ENCODE peak calls at places on chromosome 18, in ten cellular contexts. T, E, W, D, G, I, B, Q, L and K are unnamed samples. For H3K9me3, the result is how much of the 10 kb centered on the place peaks cover.

GRCh38 chr18:70641156-70641775 is 352.4 kb downstream of the SOCS6 start:
- DNase-seq in T (no peak), E (no peak), W (no peak), D (no peak), G (no peak), I (no peak), B (no peak), Q (no peak), L (no peak), K (no peak)

GRCh38 chr18:13488281-13488929 is 238.0 kb downstream of the FAM210A start:
- DNase-seq in T (no peak), E (no peak), W (no peak), D (no peak), G (no peak), I (no peak), B (no peak), Q (no peak), L (no peak), K (no peak)

GRCh38 chr18:50776383-50776782 is 43.4 kb downstream of the MRO start:
- DNase-seq in T (no peak), E (no peak), W (no peak), D (no peak), G (no peak), I (no peak), B (no peak), Q (no peak), L (no peak), K (no peak)

GRCh38 chr18:8842506-8842905 is 137.2 kb downstream of the MTCL1 start:
- DNase-seq in T (no peak), E (no peak), W (no peak), D (no peak), G (no peak), I (no peak), B (no peak), Q (no peak), L (no peak), K (no peak)

GRCh38 chr18:38576915-38577314 is 1011.3 kb upstream of the CELF4 start:
- DNase-seq in T (no peak), E (no peak), W (no peak), D (no peak), G (no peak), I (no peak), B (no peak), Q (no peak), L (no peak), K (no peak)

GRCh38 chr18:74933930-74934329 is 275.0 kb downstream of the PTGR3 start:
- DNase-seq in T (no peak), E (no peak), W (no peak), D (no peak), G (no peak), I (no peak), B (no peak), Q (no peak), L (no peak), K (no peak)

GRCh38 chr18:31680836-31681568 is 3.4 kb downstream of the B4GALT6 start:
- DNase-seq in T (no peak), E (no peak), W (no peak), D (no peak), G (no peak), I (no peak), B (no peak), Q (no peak), L (no peak), K (no peak)

GRCh38 chr18:75183524-75183923 is 25.4 kb downstream of the PTGR3 start:
- DNase-seq in T (no peak), E (no peak), W (peak), D (no peak), G (no peak), I (no peak), B (no peak), Q (no peak), L (no peak), K (no peak)

GRCh38 chr18:47777626-47778025 is 152.8 kb downstream of the SMAD2 start:
- DNase-seq in T (no peak), E (no peak), W (no peak), D (no peak), G (no peak), I (no peak), B (no peak), Q (no peak), L (no peak), K (no peak)

GRCh38 chr18:42298744-42299685 is 344.0 kb downstream of the PIK3C3 start:
- DNase-seq in T (peak), E (peak), W (peak), D (peak), G (peak), I (peak), B (peak), Q (peak), L (peak), K (peak)

GRCh38 chr18:48943736-48944527 is 6.8 kb downstream of the SMAD7 start:
- DNase-seq in T (no peak), E (no peak), W (no peak), D (no peak), G (peak), I (no peak), B (no peak), Q (no peak), L (no peak), K (no peak)

GRCh38 chr18:46488472-46489213 is 168.4 kb downstream of the LOXHD1 start:
- DNase-seq in T (no peak), E (no peak), W (no peak), D (no peak), G (no peak), I (no peak), B (no peak), Q (no peak), L (peak), K (no peak)

GRCh38 chr18:21912339-21913239 is 172.0 kb downstream of the MIB1 start:
- DNase-seq in T (no peak), E (no peak), W (no peak), D (no peak), G (no peak), I (no peak), B (peak), Q (no peak), L (no peak), K (no peak)

GRCh38 chr18:76979906-76980305 is 152.7 kb downstream of the MBP start:
- DNase-seq in T (no peak), E (no peak), W (no peak), D (no peak), G (no peak), I (no peak), B (no peak), Q (no peak), L (no peak), K (no peak)
- H3K9me3 ChIP-seq in T (under half), E (under half), W (under half), D (under half), G (under half), I (under half), B (under half), Q (under half), L (under half), K (under half)

DNA sequence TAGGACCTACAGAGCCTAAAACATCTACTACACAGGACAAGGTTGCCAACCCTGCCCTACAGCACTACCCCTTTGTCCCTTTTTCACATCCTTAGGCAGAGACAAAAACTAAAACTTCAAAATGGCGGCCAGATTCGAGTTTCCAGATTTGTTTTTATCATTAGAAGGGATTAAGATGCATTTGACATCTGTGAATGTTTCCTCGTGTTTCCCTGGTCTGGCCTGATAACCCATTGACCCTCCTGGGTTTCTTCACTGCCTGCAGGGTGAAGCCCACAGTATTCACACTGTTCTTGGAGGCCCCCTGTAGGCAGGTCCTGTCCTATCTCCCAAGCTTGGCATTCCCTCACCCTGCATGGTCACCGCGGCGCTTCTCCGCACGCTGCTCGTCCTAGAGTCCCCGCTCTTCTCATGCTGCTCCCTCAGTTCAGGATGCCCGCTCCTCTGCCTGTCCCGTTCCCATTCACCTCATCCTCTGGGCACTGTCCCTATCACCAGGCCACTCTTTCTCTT is 67.6 kb downstream of the TPGS2 start:
- DNase-seq in T (no peak), E (no peak), W (no peak), D (no peak), G (no peak), I (no peak), B (no peak), Q (no peak), L (no peak), K (no peak)
- TF ChIP-seq CTCF in T (no peak), E (no peak), W (no peak), D (no peak), G (no peak), I (no peak), B (peak), Q (no peak), L (no peak), K (no peak)

DNA sequence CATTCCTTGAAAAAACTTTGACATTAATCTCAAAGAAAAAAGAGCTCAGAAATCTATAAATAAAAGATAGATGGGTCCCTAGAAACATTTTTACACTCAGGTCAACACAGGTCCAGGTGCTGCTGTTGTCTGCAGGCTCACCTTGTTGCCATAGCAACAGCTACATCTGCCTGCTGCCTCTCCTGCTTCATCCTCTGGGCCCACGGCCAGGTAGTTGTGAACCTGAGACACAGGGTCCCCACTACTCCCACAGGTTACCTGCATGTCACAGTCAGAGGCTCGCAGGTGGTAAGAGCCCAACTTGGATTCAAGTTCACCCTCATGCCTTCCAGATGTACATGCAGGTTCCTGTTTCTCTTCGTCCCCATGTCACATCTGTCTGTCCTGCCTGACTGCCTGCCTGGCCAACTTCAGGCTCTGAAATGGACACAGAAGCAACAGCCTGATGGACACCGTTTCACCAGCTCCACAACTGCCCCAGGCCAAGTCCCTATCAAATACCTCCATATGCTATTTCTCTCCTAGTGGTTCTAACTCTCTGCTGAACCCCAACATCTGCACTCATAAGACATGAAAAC is 88.3 kb upstream of the SALL3 start:
- DNase-seq in T (no peak), E (no peak), W (no peak), D (no peak), G (no peak), I (no peak), B (no peak), Q (no peak), L (no peak), K (no peak)
- H3K9me3 ChIP-seq in T (half or more), E (under half), W (under half), D (under half), G (under half), I (under half), B (under half), Q (under half), L (under half), K (under half)

GRCh38 chr18:34867520-34867919 is 157.4 kb downstream of the DTNA start:
- DNase-seq in T (no peak), E (no peak), W (no peak), D (no peak), G (no peak), I (no peak), B (peak), Q (no peak), L (peak), K (no peak)
- TF ChIP-seq CTCF in T (peak), E (peak), W (no peak), D (no peak), G (no peak), I (no peak), B (peak), Q (peak), L (peak), K (no peak)

GRCh38 chr18:73545497-73545896 is 602.1 kb downstream of the FBXO15 start:
- DNase-seq in T (no peak), E (no peak), W (peak), D (no peak), G (no peak), I (no peak), B (no peak), Q (no peak), L (no peak), K (no peak)
- H3K9me3 ChIP-seq in T (under half), E (under half), W (under half), D (under half), G (under half), I (under half), B (under half), Q (under half), L (under half), K (under half)

GRCh38 chr18:79396431-79397287 is 929 bp downstream of the NFATC1 start:
- DNase-seq in T (no peak), E (peak), W (peak), D (peak), G (no peak), I (peak), B (peak), Q (no peak), L (peak), K (peak)
- TF ChIP-seq CTCF in T (no peak), E (no peak), W (peak), D (no peak), G (no peak), I (peak), B (no peak), Q (no peak), L (peak), K (peak)

GRCh38 chr18:78884502-78884901 is 95.1 kb upstream of the SALL3 start:
- DNase-seq in T (no peak), E (no peak), W (no peak), D (no peak), G (no peak), I (no peak), B (no peak), Q (no peak), L (no peak), K (no peak)
- H3K9me3 ChIP-seq in T (under half), E (under half), W (under half), D (under half), G (under half), I (under half), B (under half), Q (under half), L (under half), K (under half)

GRCh38 chr18:40157120-40157519 is 1797.9 kb upstream of the PIK3C3 start:
- DNase-seq in T (no peak), E (no peak), W (no peak), D (no peak), G (no peak), I (no peak), B (no peak), Q (no peak), L (no peak), K (no peak)

DNA sequence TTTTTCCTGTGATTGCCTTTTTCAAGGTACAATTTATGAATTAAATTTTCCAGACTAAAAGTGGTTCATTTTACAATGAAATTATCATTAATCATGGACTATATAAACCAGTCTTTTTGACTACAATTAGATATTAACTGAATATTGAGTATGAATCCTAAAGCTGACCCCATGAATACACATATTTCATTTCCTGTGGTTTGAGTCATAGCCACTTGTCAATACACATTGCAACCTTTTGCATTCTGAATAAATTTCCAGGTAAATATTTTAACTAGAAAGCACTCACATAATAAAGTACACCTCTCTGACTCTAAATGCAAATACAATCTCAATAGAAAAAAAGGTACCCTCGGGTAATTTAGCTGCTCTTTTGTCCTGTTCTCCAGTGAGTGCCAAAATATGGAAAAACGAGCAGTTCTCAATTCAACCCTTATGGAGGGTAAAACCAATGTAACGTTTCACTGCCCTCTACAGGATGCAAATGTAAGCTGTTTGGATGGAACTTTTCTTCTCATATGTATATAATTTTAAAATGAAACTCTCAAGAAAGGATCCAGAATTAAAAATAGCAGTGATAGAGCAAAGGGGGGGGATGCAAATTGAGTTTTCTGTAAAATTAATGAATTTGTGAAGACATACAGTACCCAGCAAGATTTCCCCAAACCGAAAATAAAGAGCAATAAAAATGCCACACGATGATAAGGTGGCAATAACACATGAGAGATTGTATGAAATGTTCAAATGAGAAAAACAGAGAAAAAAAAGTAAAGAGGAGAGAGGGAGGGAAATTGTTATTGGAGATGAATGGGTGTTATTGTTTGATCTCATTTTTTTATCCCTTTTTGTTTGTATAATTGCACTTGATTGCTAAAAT is 1795.7 kb upstream of the PIK3C3 start:
- DNase-seq in T (no peak), E (no peak), W (peak), D (no peak), G (no peak), I (no peak), B (peak), Q (no peak), L (no peak), K (no peak)
- TF ChIP-seq CTCF in T (peak), E (no peak), W (peak), D (no peak), G (no peak), I (peak), B (peak), Q (no peak), L (peak), K (no peak)

DNA sequence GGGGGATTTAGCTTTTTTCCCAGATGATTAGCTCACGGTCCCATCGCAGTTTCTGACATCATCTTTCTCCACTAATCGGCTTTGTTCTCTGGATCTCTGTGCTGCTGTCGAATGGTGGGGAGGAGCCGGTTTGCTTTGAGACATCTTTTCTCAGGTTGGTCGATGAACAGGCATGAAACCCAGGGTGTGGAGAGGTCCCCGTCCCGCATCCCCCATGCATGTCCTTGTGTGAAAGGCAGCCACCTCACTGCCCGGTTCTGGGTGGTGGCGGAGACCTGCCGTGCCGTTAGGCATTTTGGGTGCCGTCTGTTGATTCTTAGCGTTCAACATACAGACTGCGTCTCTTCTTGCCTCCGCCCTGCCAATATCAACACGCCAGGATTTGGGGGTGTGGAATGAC is 57.8 kb downstream of the CTDP1 start:
- DNase-seq in T (no peak), E (no peak), W (no peak), D (no peak), G (no peak), I (peak), B (no peak), Q (no peak), L (no peak), K (no peak)
- H3K9me3 ChIP-seq in T (half or more), E (under half), W (under half), D (under half), G (under half), I (under half), B (under half), Q (under half), L (under half), K (under half)